ENCODE peak calls at places on chromosomes 6 and 20, in ten cellular contexts. R is activated CD4-positive, alpha-beta T cell treated with anti-CD3 and anti-CD28 coated beads, Interleukin-2, amount 50 U/mL, for 4 hours; W is stimulated activated CD8-positive, alpha-beta memory T cell treated with anti-CD3 and anti-CD28 coated beads, Interleukin-4, amount 100 ng/mL, for 1 hour; J is WTC11; I is iris pigment epithelial cell; F is nephron progenitor cell; T is prostate gland; A is germinal center; Q is activated CD8-positive, alpha-beta T cell treated with anti-CD3 and anti-CD28 coated beads, Interleukin-2, amount 10 ng/mL, durations not matched to agents 7 days and 5 days; D is hypothalamus. Y is an unnamed sample.

GRCh38 chr20:23050847-23051627 is 1.6 kb upstream of the THBD start:
- DNase-seq in Q (peak), D (no peak), I (peak), J (peak), T (peak), F (peak), W (no peak), A (no peak), R (no peak), Y (no peak)

GRCh38 chr6:27205375-27206278 is 41.9 kb upstream of the PRSS16 start:
- DNase-seq in D (no peak), W (no peak), A (no peak), I (peak), F (peak), T (no peak), Q (peak), R (no peak), J (peak), Y (no peak)

GRCh38 chr6:34189806-34190503 is 44.1 kb upstream of the GRM4 start:
- DNase-seq in Q (peak), D (no peak), F (no peak), R (peak), T (no peak), A (no peak), J (no peak), W (no peak), I (no peak), Y (no peak)

GRCh38 chr6:129641344-129641743 is 68.6 kb downstream of the ARHGAP18 start:
- DNase-seq in A (no peak), T (no peak), F (no peak), I (peak), D (no peak), R (no peak), Q (no peak), W (no peak), J (no peak), Y (no peak)

GRCh38 chr6:13354331-13355042 is 26.1 kb upstream of the TBC1D7 start:
- DNase-seq in W (no peak), Q (no peak), R (no peak), I (peak), F (no peak), T (no peak), J (no peak), D (no peak), A (peak), Y (no peak)

GRCh38 chr6:27297857-27298730 is 14.0 kb downstream of the POM121L2 start:
- DNase-seq in F (peak), I (peak), Q (no peak), R (no peak), T (no peak), W (no peak), A (no peak), J (peak), D (no peak), Y (no peak)

GRCh38 chr6:35485402-35485877 is 11.4 kb downstream of the TEAD3 start:
- DNase-seq in Q (no peak), A (no peak), F (peak), W (no peak), R (no peak), J (peak), D (no peak), I (no peak), T (no peak), Y (no peak)

GRCh38 chr6:51626391-51626790 is 461.0 kb downstream of the PKHD1 start:
- DNase-seq in J (no peak), R (no peak), I (no peak), D (no peak), A (no peak), T (no peak), F (no peak), W (no peak), Q (no peak), Y (no peak)

GRCh38 chr6:21769973-21770372 is 176.4 kb downstream of the SOX4 start:
- DNase-seq in I (peak), A (no peak), D (no peak), F (no peak), R (no peak), J (no peak), Q (no peak), W (no peak), T (no peak), Y (no peak)

GRCh38 chr6:36357872-36358234 is 21.2 kb upstream of the BNIP5 start:
- DNase-seq in A (no peak), F (no peak), T (no peak), J (no peak), D (no peak), R (no peak), Q (no peak), W (no peak), I (no peak), Y (no peak)

GRCh38 chr6:133632206-133632605 is 256.7 kb upstream of the TCF21 start:
- DNase-seq in Q (no peak), I (peak), F (no peak), J (no peak), T (no peak), W (no peak), A (no peak), R (no peak), D (no peak), Y (no peak)

GRCh38 chr6:41536884-41537347 is 9.3 kb upstream of the FOXP4 start:
- DNase-seq in W (no peak), J (no peak), D (no peak), I (peak), Q (no peak), R (no peak), F (no peak), T (peak), A (no peak), Y (peak)

GRCh38 chr6:12371641-12372146 is 81.5 kb downstream of the EDN1 start:
- DNase-seq in D (no peak), I (peak), W (no peak), Q (no peak), T (no peak), R (no peak), J (no peak), A (no peak), F (no peak), Y (no peak)

GRCh38 chr6:31592396-31592771 is 422 bp downstream of the NCR3 start:
- DNase-seq in I (no peak), A (no peak), D (no peak), Q (no peak), F (no peak), R (no peak), J (no peak), T (no peak), W (no peak), Y (no peak)